ENCODE peak calls at places on chromosomes 2 and 18, in six cellular contexts. F, M, B, T, A and P are unnamed samples.

GRCh38 chr18:67583621-67584020 is 67.1 kb upstream of the DSEL start:
- DNase-seq in M (no peak), B (no peak), F (no peak), A (peak), T (no peak), P (no peak)

GRCh38 chr2:229375241-229375640 is 104.2 kb upstream of the PID1 start:
- DNase-seq in A (peak), M (no peak), B (no peak), F (no peak), T (no peak), P (no peak)

GRCh38 chr2:31251018-31251417 is 17.1 kb downstream of the EHD3 start:
- DNase-seq in T (no peak), B (no peak), A (no peak), M (no peak), F (no peak), P (no peak)

GRCh38 chr2:172643142-172643541 is 87.3 kb downstream of the PDK1 start:
- DNase-seq in M (no peak), B (no peak), T (no peak), A (peak), F (no peak), P (no peak)

GRCh38 chr2:205768341-205768740 is 86.0 kb downstream of the NRP2 start:
- DNase-seq in A (no peak), B (no peak), M (no peak), F (peak), T (no peak), P (no peak)

GRCh38 chr2:207163815-207164747 is 1.7 kb downstream of the KLF7 start:
- DNase-seq in M (no peak), F (no peak), T (peak), B (no peak), A (no peak), P (peak)

GRCh38 chr2:109144271-109144670 is 15.3 kb downstream of the SH3RF3 start:
- DNase-seq in A (no peak), B (no peak), T (no peak), F (no peak), M (no peak), P (no peak)

GRCh38 chr2:150485871-150486538 is 1.5 kb downstream of the RND3 start:
- DNase-seq in A (peak), T (peak), M (no peak), B (no peak), F (peak), P (peak)

GRCh38 chr2:45793564-45793963 is 142.1 kb downstream of the PRKCE start:
- DNase-seq in A (no peak), B (no peak), F (peak), M (no peak), T (no peak), P (no peak)

GRCh38 chr2:16626497-16626896 is 39.1 kb downstream of the CYRIA start:
- DNase-seq in B (no peak), T (no peak), F (no peak), M (no peak), A (peak), P (peak)

GRCh38 chr2:168910330-168910729 is 9.2 kb downstream of the G6PC2 start:
- DNase-seq in A (no peak), F (no peak), B (no peak), M (no peak), T (no peak), P (no peak)

GRCh38 chr18:34283506-34283905 is 58.8 kb upstream of the NOL4 start:
- DNase-seq in F (no peak), A (no peak), M (no peak), B (no peak), T (no peak), P (no peak)

GRCh38 chr2:231436957-231437356 is 27.3 kb downstream of the NCL start:
- DNase-seq in F (no peak), T (peak), M (no peak), B (no peak), A (no peak), P (no peak)

GRCh38 chr18:55500316-55501086 is 87.5 kb downstream of the TCF4 start:
- DNase-seq in B (peak), M (no peak), T (no peak), F (no peak), A (peak), P (peak)

GRCh38 chr18:8368490-8369217 is 240.6 kb upstream of the RAB12 start:
- DNase-seq in M (no peak), B (no peak), A (peak), F (no peak), T (no peak), P (peak)

GRCh38 chr2:46708492-46708891 is 207.1 kb downstream of the MCFD2 start:
- DNase-seq in M (no peak), T (no peak), A (no peak), F (no peak), B (no peak), P (no peak)

GRCh38 chr2:6926071-6926732 is 9.0 kb downstream of the RNF144A start:
- DNase-seq in A (no peak), B (no peak), M (no peak), F (no peak), T (no peak), P (no peak)

GRCh38 chr2:118169359-118170005 is 81.2 kb downstream of the INSIG2 start:
- DNase-seq in M (no peak), F (no peak), T (peak), A (no peak), B (no peak), P (no peak)

GRCh38 chr2:226475650-226476049 is 324.0 kb downstream of the IRS1 start:
- DNase-seq in F (no peak), A (peak), T (no peak), B (peak), M (no peak), P (peak)

GRCh38 chr2:7017621-7018260 is 100.5 kb downstream of the RNF144A start:
- DNase-seq in A (no peak), M (no peak), B (no peak), F (no peak), T (no peak), P (no peak)

GRCh38 chr2:15674637-15675455 is 83.2 kb downstream of the DDX1 start:
- DNase-seq in F (no peak), M (no peak), B (peak), A (no peak), T (no peak), P (no peak)

GRCh38 chr2:32564417-32565035 is 63.3 kb upstream of the TTC27 start:
- DNase-seq in F (no peak), T (no peak), B (no peak), M (no peak), A (no peak), P (no peak)

GRCh38 chr2:67838205-67838604 is 224.6 kb downstream of the C1D start:
- DNase-seq in M (no peak), T (no peak), F (no peak), A (no peak), B (no peak), P (no peak)

GRCh38 chr2:195594248-195594647 is 62.8 kb upstream of the SLC39A10 start:
- DNase-seq in F (no peak), A (no peak), M (no peak), T (no peak), B (no peak), P (no peak)

GRCh38 chr18:38011446-38011845 is 445.8 kb upstream of the CELF4 start:
- DNase-seq in M (no peak), F (no peak), B (no peak), A (no peak), T (no peak), P (no peak)

GRCh38 chr2:39027427-39027826 is 93.4 kb downstream of the SOS1 start:
- DNase-seq in A (no peak), M (no peak), B (no peak), F (no peak), T (no peak), P (no peak)

GRCh38 chr18:48546411-48546810 is 7.6 kb downstream of the CTIF start:
- DNase-seq in T (peak), A (no peak), F (no peak), B (no peak), M (no peak), P (no peak)

GRCh38 chr2:110095994-110096633 is 19.5 kb downstream of the MALL start:
- DNase-seq in M (no peak), A (no peak), B (no peak), F (no peak), T (peak), P (no peak)

GRCh38 chr18:78237864-78238263 is 741.8 kb upstream of the SALL3 start:
- DNase-seq in A (no peak), B (no peak), T (no peak), M (no peak), F (no peak), P (no peak)

GRCh38 chr2:178277741-178278197 is 83.5 kb downstream of the OSBPL6 start:
- DNase-seq in T (no peak), F (no peak), A (no peak), B (peak), M (no peak), P (no peak)

GRCh38 chr18:35817604-35818352 is 154.7 kb upstream of the RMP24 start:
- DNase-seq in B (no peak), M (no peak), A (no peak), F (no peak), T (no peak), P (no peak)

GRCh38 chr2:182359027-182360011 is 67.5 kb downstream of the PDE1A start:
- DNase-seq in T (no peak), B (no peak), A (no peak), M (no peak), F (no peak), P (no peak)

GRCh38 chr2:171995586-171995985 is 4.2 kb upstream of the METAP1D start:
- DNase-seq in A (peak), T (no peak), B (peak), F (no peak), M (no peak), P (peak)

GRCh38 chr18:64165906-64166305 is 17.0 kb upstream of the LINC00305 start:
- DNase-seq in F (peak), B (peak), A (no peak), T (no peak), M (no peak), P (no peak)

GRCh38 chr2:10048501-10049171 is 5.3 kb downstream of the KLF11 start:
- DNase-seq in F (no peak), T (no peak), M (no peak), A (peak), B (no peak), P (peak)

GRCh38 chr2:234395801-234396478 is 100.9 kb downstream of the ARL4C start:
- DNase-seq in B (no peak), A (no peak), T (no peak), F (peak), M (no peak), P (no peak)

GRCh38 chr2:168705534-168706470 is 96.6 kb upstream of the NOSTRIN start:
- DNase-seq in A (no peak), F (peak), B (no peak), T (no peak), M (no peak), P (no peak)

GRCh38 chr18:57959278-57959677 is 84.7 kb upstream of the NEDD4L start:
- DNase-seq in A (peak), M (no peak), T (no peak), F (peak), B (peak), P (peak)

GRCh38 chr2:148614024-148614331 is 30.6 kb upstream of the EPC2 start:
- DNase-seq in T (no peak), F (peak), M (no peak), A (no peak), B (no peak), P (no peak)